ENCODE peak calls at places on chromosomes 1 and 21, in five cellular contexts. M is esophagus squamous epithelium, O is A549, K is body of pancreas, Z is GM12891. U is an unnamed sample.

GRCh38 chr1:6003568-6004411 is 11.6 kb upstream of the NPHP4 start:
- DNase-seq in M (no peak), O (no peak), K (peak), Z (no peak), U (no peak)

GRCh38 chr1:214558002-214558770 is 6.8 kb upstream of the PTPN14 start:
- DNase-seq in M (no peak), O (peak), K (no peak), Z (no peak), U (peak)

GRCh38 chr1:151782741-151783140 is 7.6 kb downstream of the TDRKH start:
- DNase-seq in M (no peak), O (no peak), K (no peak), Z (no peak), U (no peak)

GRCh38 chr1:1088801-1089680 is 14.9 kb upstream of the RNF223 start:
- DNase-seq in M (no peak), O (no peak), K (no peak), Z (no peak), U (no peak)

GRCh38 chr1:192702212-192702993 is 66.5 kb downstream of the RGS13 start:
- DNase-seq in M (no peak), O (peak), K (no peak), Z (no peak), U (no peak)

GRCh38 chr1:54875000-54875399 is 12.0 kb downstream of the DHCR24 start:
- DNase-seq in M (no peak), O (no peak), K (no peak), Z (no peak), U (no peak)

GRCh38 chr21:37374026-37374425 is 7.5 kb downstream of the DYRK1A start:
- DNase-seq in M (no peak), O (no peak), K (no peak), Z (no peak), U (no peak)

GRCh38 chr1:210500831-210501230 is 172.1 kb downstream of the HHAT start:
- DNase-seq in M (no peak), O (no peak), K (no peak), Z (no peak), U (no peak)

GRCh38 chr1:37858931-37859506 is 373 bp downstream of the MTF1 start:
- DNase-seq in M (no peak), O (no peak), K (peak), Z (no peak), U (no peak)

GRCh38 chr1:34787461-34788420 is 5.1 kb upstream of the GJA4 start:
- DNase-seq in M (no peak), O (no peak), K (no peak), Z (no peak), U (no peak)

GRCh38 chr1:109299087-109299983 is 7.5 kb downstream of the MYBPHL start:
- DNase-seq in M (no peak), O (no peak), K (no peak), Z (no peak), U (no peak)

GRCh38 chr1:28369518-28370219 is at the start of gene PHACTR4:
- DNase-seq in M (peak), O (peak), K (peak), Z (peak), U (peak)

DNA sequence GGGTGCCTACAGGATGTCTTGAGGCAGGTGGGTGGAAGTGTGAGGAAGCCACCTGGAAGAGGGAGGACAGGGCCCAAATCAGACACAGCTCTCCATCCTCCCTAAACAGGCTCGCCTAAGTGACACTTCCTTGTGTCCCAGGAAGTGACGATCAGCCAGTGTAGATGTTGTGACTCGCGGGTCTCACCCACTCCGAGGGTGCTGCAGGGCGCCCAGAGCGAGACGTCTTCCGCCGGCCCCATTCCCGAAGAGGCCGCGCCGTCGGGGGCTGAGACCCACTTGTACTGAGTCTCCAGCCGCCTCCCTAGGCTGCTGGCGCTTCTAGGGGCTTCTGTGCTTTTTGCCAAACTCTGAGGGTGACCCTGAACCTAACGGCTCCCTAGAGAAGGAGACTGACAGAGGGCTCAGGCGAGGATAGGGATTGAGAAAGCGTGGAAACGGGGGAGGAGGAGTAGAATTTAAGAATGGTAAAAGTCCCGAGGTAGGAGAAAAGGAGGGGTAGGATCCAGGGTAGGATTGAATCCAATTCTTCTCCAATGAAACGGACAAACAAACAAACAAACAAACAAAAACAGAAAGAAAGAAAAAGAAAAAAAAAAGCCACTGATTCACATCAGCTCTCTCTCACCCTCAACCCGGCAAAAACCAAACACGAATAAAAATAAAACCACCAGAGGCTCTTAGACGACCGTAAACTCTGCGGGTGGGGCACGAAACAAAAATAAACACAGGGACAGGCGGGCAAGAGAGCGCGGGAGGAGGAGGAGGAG is 472 bp upstream of the MARK1 start:
- DNase-seq in M (no peak), O (no peak), K (peak), Z (no peak), U (no peak)
- TF ChIP-seq POLR2A in M (no peak), O (no peak), K (peak), Z (no peak), U (peak)

GRCh38 chr1:115771847-115772457 is 3.4 kb upstream of the CASQ2 start:
- DNase-seq in M (no peak), O (peak), K (peak), Z (peak), U (peak)
- TF ChIP-seq POLR2A in M (no peak), O (no peak), K (peak), Z (no peak), U (no peak)

GRCh38 chr1:8523641-8524206 is 205.8 kb downstream of the SLC45A1 start:
- DNase-seq in M (no peak), O (no peak), K (no peak), Z (no peak), U (no peak)

GRCh38 chr1:8524637-8525157 is 206.8 kb downstream of the SLC45A1 start:
- DNase-seq in M (no peak), O (no peak), K (no peak), Z (no peak), U (no peak)

GRCh38 chr1:8529901-8530300 is 212.0 kb downstream of the SLC45A1 start:
- DNase-seq in M (no peak), O (no peak), K (no peak), Z (no peak), U (no peak)

GRCh38 chr1:8520483-8520966 is 202.6 kb downstream of the SLC45A1 start:
- DNase-seq in M (no peak), O (no peak), K (no peak), Z (no peak), U (no peak)

GRCh38 chr1:8525291-8526275 is 207.7 kb downstream of the SLC45A1 start:
- DNase-seq in M (peak), O (peak), K (peak), Z (no peak), U (peak)
- TF ChIP-seq POLR2A in M (peak), O (no peak), K (peak), Z (no peak), U (peak)

GRCh38 chr1:94602312-94602711 is 60.8 kb upstream of the F3 start:
- DNase-seq in M (no peak), O (no peak), K (no peak), Z (no peak), U (no peak)

GRCh38 chr1:94600556-94600955 is 59.0 kb upstream of the F3 start:
- DNase-seq in M (no peak), O (no peak), K (no peak), Z (no peak), U (no peak)

GRCh38 chr1:94602802-94603625 is 61.5 kb upstream of the F3 start:
- DNase-seq in M (no peak), O (no peak), K (no peak), Z (no peak), U (no peak)

GRCh38 chr1:94606471-94606870 is 64.9 kb upstream of the F3 start:
- DNase-seq in M (no peak), O (no peak), K (no peak), Z (no peak), U (no peak)

GRCh38 chr1:94603663-94604062 is 62.1 kb upstream of the F3 start:
- DNase-seq in M (no peak), O (no peak), K (no peak), Z (no peak), U (no peak)
- TF ChIP-seq POLR2A in M (no peak), O (no peak), K (no peak), Z (no peak), U (no peak)

GRCh38 chr1:68174173-68175113 is 57.9 kb downstream of the WLS start:
- DNase-seq in M (peak), O (peak), K (peak), Z (no peak), U (peak)

GRCh38 chr1:68178821-68179490 is 53.4 kb downstream of the WLS start:
- DNase-seq in M (no peak), O (no peak), K (no peak), Z (no peak), U (peak)

GRCh38 chr1:68180441-68181164 is 51.7 kb downstream of the WLS start:
- DNase-seq in M (no peak), O (no peak), K (no peak), Z (no peak), U (no peak)

GRCh38 chr1:68173283-68174172 is 58.8 kb downstream of the WLS start:
- DNase-seq in M (no peak), O (no peak), K (no peak), Z (no peak), U (no peak)

DNA sequence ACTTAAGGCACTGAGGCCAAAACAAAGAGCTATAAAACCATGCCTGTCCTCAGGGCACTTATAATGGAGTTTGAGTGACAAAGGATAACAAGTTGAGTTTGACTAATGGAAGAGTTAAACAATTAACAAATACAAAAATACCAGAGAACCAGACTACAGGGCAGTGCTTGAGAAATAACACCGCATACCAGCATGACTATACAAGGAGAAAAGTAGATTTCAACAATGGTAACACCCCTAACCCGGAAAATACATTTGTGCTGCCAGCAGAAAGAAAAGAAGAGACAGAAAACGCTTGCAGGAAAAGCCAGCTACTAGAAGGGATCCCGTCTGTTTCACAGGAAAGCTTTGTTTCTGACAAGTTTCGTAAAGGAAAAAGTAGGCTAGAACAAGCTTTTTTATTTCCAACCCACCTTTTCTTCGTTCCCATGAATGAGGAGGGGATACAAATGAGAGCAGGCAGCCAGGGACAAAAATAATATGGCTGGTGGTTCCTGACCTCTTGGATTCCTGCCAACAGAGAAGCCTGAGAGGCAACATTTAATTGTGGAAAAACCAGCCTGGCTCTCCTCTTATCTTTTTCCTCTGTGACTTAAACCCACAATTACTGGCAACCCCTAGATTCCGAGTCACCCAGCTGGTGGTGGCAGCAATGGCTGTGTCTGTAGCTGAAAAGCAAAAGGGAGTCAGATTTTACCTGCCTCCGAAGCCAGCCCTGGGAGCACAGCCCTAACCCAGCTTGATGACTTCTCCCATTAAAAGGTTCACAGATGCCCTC is 56.5 kb downstream of the WLS start:
- DNase-seq in M (no peak), O (no peak), K (peak), Z (no peak), U (no peak)
- TF ChIP-seq POLR2A in M (no peak), O (no peak), K (no peak), Z (no peak), U (no peak)